ENCODE peak calls at places on chromosomes 6 and 20, in ten cellular contexts. O is stomach; J is A172; I is left ventricle myocardium inferior; Z is activated naive CD8-positive, alpha-beta T cell treated with anti-CD3 and anti-CD28 coated beads, Interleukin-2, amount 50 U/mL, for 24 hours; H is dermis microvascular lymphatic vessel endothelial cell; T is KG1; X is IMR-90; D is SW 1271; U is astrocyte of the cerebellum. V is an unnamed sample.

GRCh38 chr6:155936127-155936526 is 480.5 kb upstream of the NOX3 start:
- DNase-seq in X (no peak), I (no peak), O (no peak), J (no peak), Z (no peak), T (no peak), U (no peak), H (no peak), D (no peak), V (no peak)

GRCh38 chr6:2546941-2547716 is 203.6 kb downstream of the MYLK4 start:
- DNase-seq in X (no peak), H (no peak), I (no peak), D (no peak), O (no peak), J (no peak), Z (no peak), T (peak; percentile 26), U (no peak), V (no peak)

GRCh38 chr20:50838322-50838625 is 43.4 kb downstream of the BCAS4 start:
- DNase-seq in H (no peak), D (no peak), J (no peak), Z (no peak), O (no peak), I (no peak), X (no peak), T (no peak), U (no peak), V (no peak)

GRCh38 chr6:68497927-68498326 is 137.2 kb upstream of the ADGRB3 start:
- DNase-seq in H (no peak), I (no peak), O (no peak), T (no peak), X (no peak), Z (no peak), D (no peak), U (peak; percentile 76), J (no peak), V (no peak)

GRCh38 chr6:33589723-33590530 is 9.9 kb upstream of the BAK1 start:
- DNase-seq in H (no peak), O (peak; percentile 78), Z (peak; percentile 66), D (peak; percentile 84), T (no peak), U (peak; percentile 43), X (peak; percentile 92), I (no peak), J (peak; percentile 98), V (peak; percentile 58)

GRCh38 chr6:73798592-73798991 is 102.6 kb downstream of the CD109 start:
- DNase-seq in Z (peak; percentile 6), T (no peak), X (peak; percentile 99), H (peak; percentile 44), I (no peak), J (peak; percentile 85), U (peak; percentile 93), D (peak; percentile 31), O (no peak), V (no peak)

GRCh38 chr20:1946762-1947534 is 46.9 kb downstream of the PDYN start:
- DNase-seq in O (peak; percentile 29), X (peak; percentile 17), I (peak; percentile 31), U (no peak), D (no peak), H (peak; percentile 42), T (no peak), J (no peak), Z (no peak), V (peak; percentile 95)

GRCh38 chr6:39218868-39219567 is 10.3 kb downstream of the KCNK5 start:
- DNase-seq in D (no peak), O (no peak), I (no peak), T (peak; percentile 28), J (no peak), X (no peak), U (no peak), H (no peak), Z (no peak), V (no peak)

GRCh38 chr20:60642048-60642447 is 610.0 kb upstream of the CDH4 start:
- DNase-seq in D (no peak), X (no peak), O (no peak), T (no peak), J (no peak), U (no peak), I (no peak), H (no peak), Z (no peak), V (no peak)

GRCh38 chr20:31967830-31968249 is at the start of gene XKR7:
- DNase-seq in J (no peak), U (no peak), T (no peak), I (no peak), Z (peak; percentile 14), D (no peak), X (no peak), H (no peak), O (no peak), V (peak; percentile 68)

GRCh38 chr6:160457843-160458242 is 109.7 kb downstream of the SLC22A3 start:
- DNase-seq in X (no peak), O (no peak), H (no peak), J (no peak), U (no peak), T (no peak), I (no peak), D (no peak), Z (no peak), V (no peak)

GRCh38 chr20:2747676-2748235 is 52.7 kb downstream of the CPXM1 start:
- DNase-seq in O (no peak), T (no peak), H (no peak), X (peak; percentile 12), I (no peak), J (no peak), U (no peak), D (no peak), Z (no peak), V (no peak)

GRCh38 chr6:31568537-31568961 is 3.5 kb upstream of the LTA start:
- DNase-seq in J (no peak), T (no peak), I (no peak), H (no peak), Z (peak; percentile 69), O (no peak), D (no peak), U (no peak), X (no peak), V (no peak)

GRCh38 chr20:17860306-17861197 is 108.0 kb downstream of the SNX5 start:
- DNase-seq in U (no peak), J (no peak), T (no peak), I (no peak), H (no peak), Z (no peak), D (no peak), X (no peak), O (no peak), V (peak; percentile 4)

GRCh38 chr20:32637738-32638137 is 36.0 kb downstream of the C20orf203 start:
- DNase-seq in X (no peak), I (no peak), T (no peak), J (no peak), D (no peak), U (no peak), H (no peak), O (no peak), Z (no peak), V (no peak)

GRCh38 chr6:139881728-139882211 is 507.3 kb upstream of the CITED2 start:
- DNase-seq in I (no peak), D (peak; percentile 58), X (peak; percentile 53), J (peak; percentile 62), O (no peak), T (peak; percentile 28), H (peak; percentile 31), U (no peak), Z (peak; percentile 19), V (peak; percentile 64)

GRCh38 chr6:108560463-108561308 is at the start of gene FOXO3:
- DNase-seq in Z (peak; percentile 70), O (peak; percentile 95), U (peak; percentile 66), J (peak; percentile 58), H (no peak), D (peak; percentile 83), I (peak; percentile 93), X (peak; percentile 80), T (peak; percentile 27), V (peak; percentile 73)

GRCh38 chr6:121592261-121592935 is 157.0 kb downstream of the GJA1 start:
- DNase-seq in Z (no peak), X (no peak), J (no peak), O (no peak), T (no peak), H (no peak), I (no peak), D (no peak), U (no peak), V (peak; percentile 48)

GRCh38 chr20:26243731-26244130 is 547.1 kb upstream of the ZNF337 start:
- DNase-seq in D (no peak), Z (no peak), O (no peak), H (no peak), I (no peak), T (no peak), X (no peak), U (no peak), J (no peak), V (no peak)

GRCh38 chr20:31560094-31560899 is 44.8 kb upstream of the ID1 start:
- DNase-seq in X (peak; percentile 86), J (peak; percentile 85), O (peak; percentile 73), Z (peak; percentile 79), I (peak; percentile 67), T (peak; percentile 46), D (peak; percentile 81), U (peak; percentile 68), H (peak; percentile 57), V (peak; percentile 68)

GRCh38 chr6:46290916-46291633 is 120.3 kb upstream of the ENPP5 start:
- DNase-seq in J (no peak), O (no peak), X (no peak), I (no peak), D (no peak), Z (no peak), T (no peak), U (no peak), H (no peak), V (no peak)

GRCh38 chr6:163902993-163903392 is 488.5 kb downstream of the QKI start:
- DNase-seq in J (no peak), H (no peak), Z (no peak), U (no peak), O (no peak), D (no peak), T (no peak), X (no peak), I (no peak), V (no peak)

GRCh38 chr6:7138921-7139358 is 31.2 kb downstream of the RREB1 start:
- DNase-seq in X (no peak), T (no peak), O (peak; percentile 70), Z (no peak), U (no peak), J (no peak), H (peak; percentile 45), D (peak; percentile 32), I (no peak), V (no peak)

GRCh38 chr6:149136273-149136912 is 181.1 kb upstream of the TAB2 start:
- DNase-seq in I (no peak), D (no peak), O (no peak), U (no peak), H (no peak), X (no peak), Z (no peak), T (no peak), J (no peak), V (no peak)

GRCh38 chr6:154928325-154928922 is 66.7 kb upstream of the TIAM2 start:
- DNase-seq in H (peak; percentile 62), J (peak; percentile 61), X (peak; percentile 69), U (peak; percentile 66), T (peak; percentile 73), D (peak; percentile 56), Z (peak; percentile 73), O (peak; percentile 59), I (no peak), V (peak; percentile 79)

GRCh38 chr6:12324096-12324495 is 33.9 kb downstream of the EDN1 start:
- DNase-seq in H (no peak), X (peak; percentile 52), O (peak; percentile 49), D (peak; percentile 98), Z (no peak), U (peak; percentile 27), T (no peak), J (peak; percentile 97), I (no peak), V (no peak)

GRCh38 chr6:107033136-107033535 is 5.1 kb downstream of the MTRES1 start:
- DNase-seq in I (no peak), U (no peak), X (peak; percentile 8), D (no peak), O (no peak), H (no peak), Z (no peak), J (peak; percentile 1), T (no peak), V (no peak)

GRCh38 chr20:35762461-35762860 is 9.4 kb upstream of the PHF20 start:
- DNase-seq in U (no peak), X (no peak), O (no peak), H (no peak), D (no peak), J (no peak), T (no peak), Z (no peak), I (no peak), V (no peak)

V was measured in cerebellar cortex.